ENCODE peak calls at places on chromosomes 7 and 10, in eight cellular contexts. One of them, this sample, is unnamed.

GRCh38 chr10:2494386-2494785 is 573.0 kb upstream of the PFKP start:
- DNase-seq in mesothelial cell of epicardium: no peak
- DNase-seq in DND-41: no peak
- DNase-seq in mammary epithelial cell: no peak
- DNase-seq in GM13976: no peak
- DNase-seq in HFFc6: no peak
- DNase-seq in IMR-90: no peak
- DNase-seq in WERI-Rb-1: no peak
- DNase-seq in this sample: no peak

GRCh38 chr10:31129261-31129660 is 97.6 kb upstream of the ZNF438 start:
- DNase-seq in mesothelial cell of epicardium: no peak
- DNase-seq in DND-41: peak; percentile 63
- DNase-seq in mammary epithelial cell: no peak
- DNase-seq in GM13976: no peak
- DNase-seq in HFFc6: peak; percentile 46
- DNase-seq in IMR-90: peak; percentile 96
- DNase-seq in WERI-Rb-1: no peak
- DNase-seq in this sample: peak; percentile 30

GRCh38 chr10:43396061-43396927 is 12.7 kb downstream of the HNRNPF start:
- DNase-seq in mesothelial cell of epicardium: peak; percentile 78
- DNase-seq in DND-41: peak; percentile 89
- DNase-seq in mammary epithelial cell: peak; percentile 67
- DNase-seq in GM13976: peak; percentile 92
- DNase-seq in HFFc6: peak; percentile 51
- DNase-seq in IMR-90: peak; percentile 58
- DNase-seq in WERI-Rb-1: peak; percentile 88
- DNase-seq in this sample: peak; percentile 53

GRCh38 chr10:124701435-124701834 is 42.7 kb downstream of the FAM53B start:
- DNase-seq in mesothelial cell of epicardium: no peak
- DNase-seq in DND-41: no peak
- DNase-seq in mammary epithelial cell: no peak
- DNase-seq in GM13976: no peak
- DNase-seq in HFFc6: no peak
- DNase-seq in IMR-90: peak; percentile 71
- DNase-seq in WERI-Rb-1: no peak
- DNase-seq in this sample: no peak

GRCh38 chr10:69363666-69364065 is 53.1 kb downstream of the TACR2 start:
- DNase-seq in mesothelial cell of epicardium: no peak
- DNase-seq in DND-41: no peak
- DNase-seq in mammary epithelial cell: no peak
- DNase-seq in GM13976: no peak
- DNase-seq in HFFc6: no peak
- DNase-seq in IMR-90: no peak
- DNase-seq in WERI-Rb-1: no peak
- DNase-seq in this sample: peak; percentile 71

GRCh38 chr10:3622427-3622826 is 162.6 kb downstream of the KLF6 start:
- DNase-seq in mesothelial cell of epicardium: no peak
- DNase-seq in DND-41: no peak
- DNase-seq in mammary epithelial cell: no peak
- DNase-seq in GM13976: no peak
- DNase-seq in HFFc6: no peak
- DNase-seq in IMR-90: no peak
- DNase-seq in WERI-Rb-1: no peak
- DNase-seq in this sample: no peak

GRCh38 chr10:84196941-84197340 is 2.6 kb downstream of the CDHR1 start:
- DNase-seq in mesothelial cell of epicardium: no peak
- DNase-seq in DND-41: no peak
- DNase-seq in mammary epithelial cell: no peak
- DNase-seq in GM13976: no peak
- DNase-seq in HFFc6: no peak
- DNase-seq in IMR-90: no peak
- DNase-seq in WERI-Rb-1: no peak
- DNase-seq in this sample: no peak

GRCh38 chr10:75878586-75878985 is 447.2 kb downstream of the LRMDA start:
- DNase-seq in mesothelial cell of epicardium: no peak
- DNase-seq in DND-41: no peak
- DNase-seq in mammary epithelial cell: no peak
- DNase-seq in GM13976: no peak
- DNase-seq in HFFc6: no peak
- DNase-seq in IMR-90: no peak
- DNase-seq in WERI-Rb-1: no peak
- DNase-seq in this sample: no peak

GRCh38 chr7:135998081-135998480 is 20.9 kb upstream of the MTPN start:
- DNase-seq in mesothelial cell of epicardium: no peak
- DNase-seq in DND-41: no peak
- DNase-seq in mammary epithelial cell: peak; percentile 35
- DNase-seq in GM13976: no peak
- DNase-seq in HFFc6: no peak
- DNase-seq in IMR-90: no peak
- DNase-seq in WERI-Rb-1: no peak
- DNase-seq in this sample: peak; percentile 38

GRCh38 chr10:95660283-95660682 is 3.8 kb upstream of the ALDH18A1 start:
- DNase-seq in mesothelial cell of epicardium: no peak
- DNase-seq in DND-41: no peak
- DNase-seq in mammary epithelial cell: peak; percentile 28
- DNase-seq in GM13976: no peak
- DNase-seq in HFFc6: peak; percentile 72
- DNase-seq in IMR-90: peak; percentile 64
- DNase-seq in WERI-Rb-1: no peak
- DNase-seq in this sample: peak; percentile 44

GRCh38 chr7:135169936-135170222 is 628 bp downstream of the CYREN start:
- DNase-seq in mesothelial cell of epicardium: no peak
- DNase-seq in DND-41: no peak
- DNase-seq in mammary epithelial cell: no peak
- DNase-seq in GM13976: no peak
- DNase-seq in HFFc6: peak; percentile 15
- DNase-seq in IMR-90: no peak
- DNase-seq in WERI-Rb-1: no peak
- DNase-seq in this sample: no peak

GRCh38 chr7:219581-220150 is 27.3 kb downstream of the FAM20C start:
- DNase-seq in mesothelial cell of epicardium: no peak
- DNase-seq in DND-41: no peak
- DNase-seq in mammary epithelial cell: no peak
- DNase-seq in GM13976: no peak
- DNase-seq in HFFc6: no peak
- DNase-seq in IMR-90: no peak
- DNase-seq in WERI-Rb-1: no peak
- DNase-seq in this sample: no peak

GRCh38 chr10:1736180-1736971 is 949 bp downstream of the ADARB2 start:
- DNase-seq in mesothelial cell of epicardium: no peak
- DNase-seq in DND-41: no peak
- DNase-seq in mammary epithelial cell: no peak
- DNase-seq in GM13976: no peak
- DNase-seq in HFFc6: no peak
- DNase-seq in IMR-90: no peak
- DNase-seq in WERI-Rb-1: no peak
- DNase-seq in this sample: no peak

GRCh38 chr7:30225863-30226361 is 58.5 kb upstream of the ZNRF2 start:
- DNase-seq in mesothelial cell of epicardium: no peak
- DNase-seq in DND-41: no peak
- DNase-seq in mammary epithelial cell: peak; percentile 97
- DNase-seq in GM13976: peak; percentile 50
- DNase-seq in HFFc6: no peak
- DNase-seq in IMR-90: peak; percentile 8
- DNase-seq in WERI-Rb-1: no peak
- DNase-seq in this sample: peak; percentile 97

GRCh38 chr10:52066383-52066782 is 247.7 kb upstream of the DKK1 start:
- DNase-seq in mesothelial cell of epicardium: no peak
- DNase-seq in DND-41: no peak
- DNase-seq in mammary epithelial cell: no peak
- DNase-seq in GM13976: no peak
- DNase-seq in HFFc6: no peak
- DNase-seq in IMR-90: no peak
- DNase-seq in WERI-Rb-1: peak; percentile 9
- DNase-seq in this sample: no peak
- TF ChIP-seq CTCF in mesothelial cell of epicardium: no peak
- TF ChIP-seq CTCF in DND-41: no peak
- TF ChIP-seq CTCF in mammary epithelial cell: no peak
- TF ChIP-seq CTCF in GM13976: no peak
- TF ChIP-seq CTCF in HFFc6: peak; percentile 9
- TF ChIP-seq CTCF in IMR-90: no peak
- TF ChIP-seq CTCF in WERI-Rb-1: no peak
- TF ChIP-seq CTCF in this sample: no peak

DNA sequence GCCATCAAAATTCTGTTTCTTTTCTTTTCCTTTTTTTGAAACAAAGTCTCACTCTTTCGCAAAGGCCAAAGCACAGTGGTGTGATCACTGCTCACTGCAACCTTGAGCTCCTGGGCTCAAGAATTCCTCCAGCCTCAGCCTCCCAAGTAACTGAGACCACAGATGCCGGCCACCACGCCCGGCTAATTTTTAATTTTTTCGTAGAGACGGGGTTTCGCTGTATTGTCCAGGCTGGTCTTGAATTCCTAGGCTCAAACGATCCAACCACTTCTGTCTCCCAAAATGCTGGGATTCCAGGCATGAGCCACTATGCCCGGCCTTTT is 25.7 kb upstream of the TRIM56 start:
- DNase-seq in mesothelial cell of epicardium: no peak
- DNase-seq in DND-41: no peak
- DNase-seq in mammary epithelial cell: no peak
- DNase-seq in GM13976: no peak
- DNase-seq in HFFc6: no peak
- DNase-seq in IMR-90: no peak
- DNase-seq in WERI-Rb-1: no peak
- DNase-seq in this sample: no peak
- TF ChIP-seq CTCF in mesothelial cell of epicardium: peak; percentile 45
- TF ChIP-seq CTCF in DND-41: no peak
- TF ChIP-seq CTCF in mammary epithelial cell: no peak
- TF ChIP-seq CTCF in GM13976: no peak
- TF ChIP-seq CTCF in HFFc6: peak; percentile 69
- TF ChIP-seq CTCF in IMR-90: no peak
- TF ChIP-seq CTCF in WERI-Rb-1: no peak
- TF ChIP-seq CTCF in this sample: no peak

GRCh38 chr10:91220194-91220953 is at the start of gene PCGF5:
- DNase-seq in mesothelial cell of epicardium: peak; percentile 92
- DNase-seq in DND-41: peak; percentile 92
- DNase-seq in mammary epithelial cell: peak; percentile 86
- DNase-seq in GM13976: peak; percentile 96
- DNase-seq in HFFc6: peak; percentile 86
- DNase-seq in IMR-90: peak; percentile 85
- DNase-seq in WERI-Rb-1: peak; percentile 89
- DNase-seq in this sample: peak; percentile 61
- TF ChIP-seq CTCF in mesothelial cell of epicardium: no peak
- TF ChIP-seq CTCF in DND-41: peak; percentile 34
- TF ChIP-seq CTCF in mammary epithelial cell: peak; percentile 42
- TF ChIP-seq CTCF in GM13976: peak; percentile 49
- TF ChIP-seq CTCF in HFFc6: peak; percentile 66
- TF ChIP-seq CTCF in IMR-90: peak; percentile 41
- TF ChIP-seq CTCF in WERI-Rb-1: no peak
- TF ChIP-seq CTCF in this sample: peak; percentile 35

GRCh38 chr10:110918269-110918632 is 729 bp downstream of the BBIP1 start:
- DNase-seq in mesothelial cell of epicardium: peak; percentile 92
- DNase-seq in DND-41: peak; percentile 92
- DNase-seq in mammary epithelial cell: no peak
- DNase-seq in GM13976: no peak
- DNase-seq in HFFc6: peak; percentile 95
- DNase-seq in IMR-90: peak; percentile 94
- DNase-seq in WERI-Rb-1: peak; percentile 96
- DNase-seq in this sample: peak; percentile 92

GRCh38 chr10:110916554-110917346 is 2.2 kb downstream of the BBIP1 start:
- DNase-seq in mesothelial cell of epicardium: no peak
- DNase-seq in DND-41: no peak
- DNase-seq in mammary epithelial cell: no peak
- DNase-seq in GM13976: no peak
- DNase-seq in HFFc6: peak; percentile 92
- DNase-seq in IMR-90: peak; percentile 87
- DNase-seq in WERI-Rb-1: no peak
- DNase-seq in this sample: no peak

GRCh38 chr10:110918633-110919348 is at the start of gene BBIP1:
- DNase-seq in mesothelial cell of epicardium: peak; percentile 95
- DNase-seq in DND-41: no peak
- DNase-seq in mammary epithelial cell: peak; percentile 100
- DNase-seq in GM13976: peak; percentile 93
- DNase-seq in HFFc6: peak; percentile 100
- DNase-seq in IMR-90: peak; percentile 100
- DNase-seq in WERI-Rb-1: no peak
- DNase-seq in this sample: peak; percentile 100

GRCh38 chr10:110919971-110920881 is 822 bp downstream of the SHOC2 start:
- DNase-seq in mesothelial cell of epicardium: peak; percentile 47
- DNase-seq in DND-41: peak; percentile 32
- DNase-seq in mammary epithelial cell: peak; percentile 61
- DNase-seq in GM13976: peak; percentile 28
- DNase-seq in HFFc6: peak; percentile 23
- DNase-seq in IMR-90: peak; percentile 17
- DNase-seq in WERI-Rb-1: peak; percentile 46
- DNase-seq in this sample: no peak

GRCh38 chr10:110919349-110919931 is at the start of gene SHOC2:
- DNase-seq in mesothelial cell of epicardium: peak; percentile 82
- DNase-seq in DND-41: peak; percentile 99
- DNase-seq in mammary epithelial cell: no peak
- DNase-seq in GM13976: no peak
- DNase-seq in HFFc6: no peak
- DNase-seq in IMR-90: no peak
- DNase-seq in WERI-Rb-1: peak; percentile 99
- DNase-seq in this sample: no peak
- TF ChIP-seq CTCF in mesothelial cell of epicardium: no peak
- TF ChIP-seq CTCF in DND-41: peak; percentile 46
- TF ChIP-seq CTCF in mammary epithelial cell: peak; percentile 44
- TF ChIP-seq CTCF in GM13976: no peak
- TF ChIP-seq CTCF in HFFc6: peak; percentile 43
- TF ChIP-seq CTCF in IMR-90: peak; percentile 42
- TF ChIP-seq CTCF in WERI-Rb-1: peak; percentile 36
- TF ChIP-seq CTCF in this sample: peak; percentile 49

DNA sequence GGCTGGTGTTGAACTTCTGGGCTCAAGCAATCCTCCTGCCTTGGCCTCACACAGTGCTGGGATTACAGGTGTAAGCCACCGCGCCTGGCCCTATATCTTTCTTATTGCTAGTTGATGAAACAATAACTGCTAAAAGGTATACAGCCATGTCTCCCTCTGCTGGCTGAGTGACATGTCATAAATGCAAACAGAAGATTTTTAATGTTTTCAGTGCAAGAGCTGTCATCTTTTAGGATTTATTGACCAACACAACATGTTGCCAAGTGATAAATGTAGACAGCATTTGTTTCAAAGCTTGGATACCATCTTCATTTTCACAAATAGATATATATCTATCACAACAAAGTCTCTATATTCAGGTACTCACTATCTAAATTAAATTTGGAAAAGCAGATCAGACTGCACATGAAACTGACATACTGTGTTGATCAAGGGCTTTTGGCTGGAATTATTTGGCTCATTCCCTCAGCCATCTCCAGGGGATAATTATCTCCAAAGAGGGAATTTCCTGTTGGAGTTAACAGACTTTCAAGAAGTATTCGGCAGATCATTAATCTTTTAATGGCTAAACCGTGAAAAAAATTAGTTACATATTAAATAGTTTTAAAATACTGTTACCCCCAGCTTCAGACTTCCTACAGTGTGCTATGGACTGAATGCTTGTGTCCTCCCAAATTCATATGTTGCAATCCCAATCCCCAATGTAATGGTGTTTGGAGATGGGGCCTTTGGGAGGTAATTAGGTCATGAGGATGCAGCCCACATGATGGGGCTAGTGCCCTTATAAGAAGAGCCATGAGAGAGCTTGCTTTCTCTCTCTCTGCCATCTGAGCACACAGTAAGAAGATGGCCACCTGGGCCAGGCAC is 41.3 kb upstream of the SRPK2 start:
- DNase-seq in mesothelial cell of epicardium: no peak
- DNase-seq in DND-41: peak; percentile 48
- DNase-seq in mammary epithelial cell: peak; percentile 39
- DNase-seq in GM13976: peak; percentile 55
- DNase-seq in HFFc6: peak; percentile 36
- DNase-seq in IMR-90: peak; percentile 47
- DNase-seq in WERI-Rb-1: peak; percentile 52
- DNase-seq in this sample: peak; percentile 63
- TF ChIP-seq CTCF in mesothelial cell of epicardium: no peak
- TF ChIP-seq CTCF in DND-41: peak; percentile 73
- TF ChIP-seq CTCF in mammary epithelial cell: peak; percentile 66
- TF ChIP-seq CTCF in GM13976: peak; percentile 55
- TF ChIP-seq CTCF in HFFc6: peak; percentile 74
- TF ChIP-seq CTCF in IMR-90: peak; percentile 53
- TF ChIP-seq CTCF in WERI-Rb-1: peak; percentile 32
- TF ChIP-seq CTCF in this sample: peak; percentile 48

This sample was measured in bronchial epithelial cell.